ENCODE peak calls at places on chromosomes 11 and 22, in four cellular contexts. One of them, this sample, is unnamed. For H3K4me1, the result is how much of the 10 kb centered on the place peaks cover.

GRCh38 chr22:35648066-35649025 is at the start of gene APOL6:
- DNase-seq in H1: no peak
- DNase-seq in A673: peak
- DNase-seq in PC-3: peak
- DNase-seq in this sample: peak

GRCh38 chr11:75801362-75802021 is 13.5 kb upstream of the UVRAG start:
- DNase-seq in H1: no peak
- DNase-seq in A673: no peak
- DNase-seq in PC-3: no peak
- DNase-seq in this sample: no peak

GRCh38 chr22:48736593-48737460 is 1090.8 kb downstream of the BRD1 start:
- DNase-seq in H1: no peak
- DNase-seq in A673: no peak
- DNase-seq in PC-3: no peak
- DNase-seq in this sample: no peak

GRCh38 chr11:97943493-97943892 is 1077.3 kb upstream of the CNTN5 start:
- DNase-seq in H1: no peak
- DNase-seq in A673: no peak
- DNase-seq in PC-3: no peak
- DNase-seq in this sample: no peak

GRCh38 chr11:71482746-71483364 is 29.9 kb downstream of the NADSYN1 start:
- DNase-seq in H1: no peak
- DNase-seq in A673: no peak
- DNase-seq in PC-3: no peak
- DNase-seq in this sample: no peak

GRCh38 chr11:1349074-1349931 is 39.9 kb upstream of the TOLLIP start:
- DNase-seq in H1: no peak
- DNase-seq in A673: no peak
- DNase-seq in PC-3: no peak
- DNase-seq in this sample: no peak

GRCh38 chr11:216081-216974 is 8.8 kb downstream of the RIC8A start:
- DNase-seq in H1: no peak
- DNase-seq in A673: no peak
- DNase-seq in PC-3: no peak
- DNase-seq in this sample: no peak

GRCh38 chr11:88335284-88335683 is 2.3 kb downstream of the CTSC start:
- DNase-seq in H1: no peak
- DNase-seq in A673: no peak
- DNase-seq in PC-3: peak
- DNase-seq in this sample: peak

GRCh38 chr11:88175004-88175706 is at the start of gene RAB38:
- DNase-seq in H1: peak
- DNase-seq in A673: peak
- DNase-seq in PC-3: no peak
- DNase-seq in this sample: peak

GRCh38 chr11:133961890-133962289 is 5.1 kb upstream of the IGSF9B start:
- DNase-seq in H1: no peak
- DNase-seq in A673: no peak
- DNase-seq in PC-3: peak
- DNase-seq in this sample: no peak

GRCh38 chr11:10746871-10747270 is 4.2 kb upstream of the CTR9 start:
- DNase-seq in H1: no peak
- DNase-seq in A673: no peak
- DNase-seq in PC-3: peak
- DNase-seq in this sample: peak

GRCh38 chr11:8206251-8207079 is 37.6 kb upstream of the RIC3 start:
- DNase-seq in H1: no peak
- DNase-seq in A673: no peak
- DNase-seq in PC-3: no peak
- DNase-seq in this sample: peak

GRCh38 chr11:115544422-115544821 is 40.2 kb upstream of the CADM1 start:
- DNase-seq in H1: no peak
- DNase-seq in A673: no peak
- DNase-seq in PC-3: no peak
- DNase-seq in this sample: no peak

GRCh38 chr11:125476721-125477120 is 19.3 kb downstream of the FEZ1 start:
- DNase-seq in H1: no peak
- DNase-seq in A673: no peak
- DNase-seq in PC-3: no peak
- DNase-seq in this sample: no peak

GRCh38 chr22:17390087-17390486 is 20.8 kb downstream of the CECR2 start:
- DNase-seq in H1: no peak
- DNase-seq in A673: no peak
- DNase-seq in PC-3: no peak
- DNase-seq in this sample: no peak

GRCh38 chr11:88478136-88478785 is 140.7 kb upstream of the CTSC start:
- DNase-seq in H1: no peak
- DNase-seq in A673: peak
- DNase-seq in PC-3: no peak
- DNase-seq in this sample: no peak

GRCh38 chr22:41512421-41513194 is 31.7 kb downstream of the POLR3H start:
- DNase-seq in H1: no peak
- DNase-seq in A673: peak
- DNase-seq in PC-3: peak
- DNase-seq in this sample: no peak

GRCh38 chr11:84316866-84317560 is 1030.8 kb upstream of the CCDC90B start:
- DNase-seq in H1: no peak
- DNase-seq in A673: peak
- DNase-seq in PC-3: peak
- DNase-seq in this sample: no peak

GRCh38 chr11:65019824-65020223 is 5.9 kb downstream of the ARL2 start:
- DNase-seq in H1: no peak
- DNase-seq in A673: no peak
- DNase-seq in PC-3: no peak
- DNase-seq in this sample: no peak

GRCh38 chr11:6538892-6539291 is 41.8 kb downstream of the DNHD1 start:
- DNase-seq in H1: no peak
- DNase-seq in A673: no peak
- DNase-seq in PC-3: no peak
- DNase-seq in this sample: no peak

GRCh38 chr22:44620129-44620840 is 81.7 kb upstream of the PRR5 start:
- DNase-seq in H1: peak
- DNase-seq in A673: peak
- DNase-seq in PC-3: peak
- DNase-seq in this sample: no peak

GRCh38 chr11:67500818-67501584 is 4.2 kb downstream of the PITPNM1 start:
- DNase-seq in H1: no peak
- DNase-seq in A673: no peak
- DNase-seq in PC-3: no peak
- DNase-seq in this sample: no peak

GRCh38 chr11:77379253-77379652 is 77.8 kb upstream of the GDPD4 start:
- DNase-seq in H1: no peak
- DNase-seq in A673: no peak
- DNase-seq in PC-3: peak
- DNase-seq in this sample: no peak

GRCh38 chr11:44243633-44244343 is 66.2 kb downstream of the ALX4 start:
- DNase-seq in H1: peak
- DNase-seq in A673: peak
- DNase-seq in PC-3: no peak
- DNase-seq in this sample: no peak

DNA sequence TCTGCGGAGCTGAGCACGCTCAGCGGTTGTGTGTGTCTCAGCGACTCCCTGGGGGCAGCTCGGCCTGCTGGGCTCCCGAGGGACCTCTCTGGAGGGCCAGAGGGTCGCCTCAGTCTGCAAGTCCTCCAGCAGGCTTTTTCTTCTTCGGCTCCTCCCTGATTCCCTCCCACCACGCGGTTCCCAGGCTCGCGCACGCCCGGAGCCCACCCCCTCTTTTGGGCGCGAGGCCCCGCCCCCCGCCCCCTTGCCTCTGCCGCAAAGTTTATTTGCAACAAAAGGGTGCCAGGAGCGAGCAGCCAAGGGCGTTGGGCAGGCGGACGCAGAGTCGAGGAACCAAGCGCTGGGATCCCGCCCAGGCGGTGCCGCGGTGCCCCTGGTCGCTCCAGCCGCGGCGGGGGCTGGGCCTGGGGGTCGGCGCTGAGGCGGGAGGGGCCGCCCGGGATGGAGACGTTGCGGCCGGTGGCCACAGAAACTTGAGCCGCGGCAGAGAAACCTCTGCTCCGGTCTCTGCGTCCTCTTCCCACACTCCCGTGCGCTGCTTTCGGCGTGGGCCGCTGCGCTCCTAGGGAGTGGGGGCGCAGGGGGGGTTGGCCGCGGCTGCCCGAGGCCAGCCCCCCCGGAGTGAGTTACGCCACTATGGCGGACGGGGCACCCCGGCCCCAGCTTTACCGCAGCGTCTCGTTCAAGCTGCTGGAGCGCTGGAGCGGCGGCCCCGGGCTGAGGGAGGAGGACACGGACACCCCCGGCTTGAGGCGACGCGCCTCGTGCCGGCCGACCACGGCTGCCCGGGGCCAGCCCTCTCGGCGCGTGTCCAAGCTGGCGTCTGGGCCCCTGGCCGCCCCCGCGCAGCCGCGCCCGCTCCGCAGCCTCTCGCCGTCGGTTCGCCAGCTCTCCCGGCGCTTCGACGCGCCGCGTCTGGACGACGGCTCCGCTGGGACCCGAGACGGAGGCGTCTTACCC is at the start of gene ARHGEF17:
- DNase-seq in H1: no peak
- DNase-seq in A673: peak
- DNase-seq in PC-3: peak
- DNase-seq in this sample: no peak
- H3K4me1 ChIP-seq in H1: under half
- H3K4me1 ChIP-seq in A673: under half
- H3K4me1 ChIP-seq in PC-3: under half
- H3K4me1 ChIP-seq in this sample: under half

GRCh38 chr22:45923812-45924211 is 53.1 kb downstream of the WNT7B start:
- DNase-seq in H1: no peak
- DNase-seq in A673: no peak
- DNase-seq in PC-3: no peak
- DNase-seq in this sample: no peak

GRCh38 chr22:45923212-45923611 is 53.8 kb downstream of the WNT7B start:
- DNase-seq in H1: no peak
- DNase-seq in A673: no peak
- DNase-seq in PC-3: no peak
- DNase-seq in this sample: no peak

GRCh38 chr22:45919504-45920286 is 57.3 kb downstream of the WNT7B start:
- DNase-seq in H1: no peak
- DNase-seq in A673: no peak
- DNase-seq in PC-3: peak
- DNase-seq in this sample: peak

GRCh38 chr22:45922256-45922655 is 54.7 kb downstream of the WNT7B start:
- DNase-seq in H1: no peak
- DNase-seq in A673: no peak
- DNase-seq in PC-3: no peak
- DNase-seq in this sample: no peak

DNA sequence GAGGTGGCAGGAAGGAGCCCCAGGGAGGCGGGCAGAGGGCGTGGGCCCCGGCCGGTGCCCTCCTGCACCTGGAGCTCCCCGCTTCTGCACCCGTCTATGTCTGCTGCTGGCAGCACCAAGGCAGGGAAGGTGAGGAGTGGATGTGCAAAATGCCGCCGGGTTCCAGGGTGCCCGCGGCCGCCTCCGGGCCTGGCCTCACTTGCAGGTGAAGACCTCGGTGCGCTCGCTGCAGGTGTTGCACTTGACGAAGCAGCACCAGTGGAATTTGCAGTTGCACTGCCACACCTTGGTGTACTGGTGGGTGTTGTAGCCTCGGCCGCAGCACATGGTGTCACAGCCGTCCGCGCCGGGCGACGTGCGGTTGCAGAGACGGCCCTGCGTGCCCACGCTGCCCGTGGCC is 54.3 kb downstream of the WNT7B start:
- DNase-seq in H1: no peak
- DNase-seq in A673: no peak
- DNase-seq in PC-3: no peak
- DNase-seq in this sample: no peak
- H3K4me1 ChIP-seq in H1: under half
- H3K4me1 ChIP-seq in A673: under half
- H3K4me1 ChIP-seq in PC-3: under half
- H3K4me1 ChIP-seq in this sample: under half

GRCh38 chr11:68839953-68840641 is 1.6 kb downstream of the CPT1A start:
- DNase-seq in H1: no peak
- DNase-seq in A673: peak
- DNase-seq in PC-3: peak
- DNase-seq in this sample: peak

GRCh38 chr11:68838572-68838964 is 3.1 kb downstream of the CPT1A start:
- DNase-seq in H1: no peak
- DNase-seq in A673: no peak
- DNase-seq in PC-3: no peak
- DNase-seq in this sample: peak

GRCh38 chr11:68837583-68838571 is 3.8 kb downstream of the CPT1A start:
- DNase-seq in H1: no peak
- DNase-seq in A673: no peak
- DNase-seq in PC-3: no peak
- DNase-seq in this sample: peak

GRCh38 chr11:68840661-68841653 is 759 bp downstream of the CPT1A start:
- DNase-seq in H1: no peak
- DNase-seq in A673: peak
- DNase-seq in PC-3: peak
- DNase-seq in this sample: no peak

DNA sequence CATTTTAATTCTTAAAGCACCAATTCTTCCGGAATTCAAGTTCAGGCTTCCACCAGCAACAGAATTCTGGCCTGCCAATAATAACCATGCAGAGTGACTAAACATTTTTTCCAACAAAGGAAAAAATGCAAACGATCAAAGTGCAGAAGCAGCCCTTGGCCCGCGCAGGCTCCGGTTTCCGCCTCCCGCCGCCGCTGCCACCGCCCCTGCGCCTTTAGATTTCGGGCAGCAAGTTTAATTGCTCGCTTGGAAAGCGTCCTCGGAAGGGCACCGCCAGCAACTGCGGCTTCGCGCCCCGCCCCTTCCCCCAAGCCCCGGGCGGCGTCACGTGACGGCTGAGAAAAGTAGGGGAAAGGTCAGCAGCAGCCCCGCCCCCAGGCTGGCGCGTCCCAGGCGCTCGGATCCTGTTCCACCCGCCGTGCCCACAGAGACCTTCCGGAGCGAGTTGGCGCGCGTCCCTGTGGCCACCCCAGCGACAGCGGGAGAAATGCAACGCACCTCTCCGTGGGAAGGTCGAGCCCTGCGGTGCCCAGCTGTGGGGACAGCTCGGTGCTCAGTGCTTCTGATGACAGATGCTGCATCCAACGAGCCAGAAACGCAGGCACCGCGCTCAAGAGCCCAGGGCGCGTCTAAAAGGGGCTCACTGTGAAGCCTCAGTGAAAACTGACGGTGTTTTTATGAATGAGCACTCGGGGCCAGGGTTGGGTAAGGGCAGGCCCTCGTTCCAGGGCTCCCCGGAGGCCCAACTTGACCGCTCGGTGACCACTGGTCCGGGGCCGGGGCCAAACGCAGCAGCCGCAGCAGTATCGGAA is 2.5 kb downstream of the CPT1A start:
- DNase-seq in H1: peak
- DNase-seq in A673: peak
- DNase-seq in PC-3: peak
- DNase-seq in this sample: peak
- H3K4me1 ChIP-seq in H1: under half
- H3K4me1 ChIP-seq in A673: under half
- H3K4me1 ChIP-seq in PC-3: under half
- H3K4me1 ChIP-seq in this sample: under half

DNA sequence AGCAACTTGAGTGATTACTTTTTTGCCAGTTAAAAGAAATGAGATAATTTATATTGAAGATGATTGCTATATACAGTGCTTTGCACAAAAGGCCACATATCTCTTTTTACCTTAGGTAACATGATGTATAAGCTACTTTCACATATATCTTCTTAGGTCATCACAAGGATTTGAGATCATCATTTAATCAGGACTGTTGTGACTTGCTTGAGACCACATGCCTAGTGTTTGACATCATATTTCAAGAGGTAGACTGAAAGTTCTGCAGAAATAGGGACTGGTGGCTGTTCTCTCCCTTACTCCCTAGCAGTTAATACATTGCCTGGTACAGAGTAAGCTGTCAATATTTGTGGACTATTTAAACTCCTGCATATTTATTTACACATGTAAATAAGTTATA is 9.8 kb downstream of the MTMR3 start:
- DNase-seq in H1: no peak
- DNase-seq in A673: no peak
- DNase-seq in PC-3: no peak
- DNase-seq in this sample: no peak
- H3K4me1 ChIP-seq in H1: under half
- H3K4me1 ChIP-seq in A673: under half
- H3K4me1 ChIP-seq in PC-3: under half
- H3K4me1 ChIP-seq in this sample: under half